ENCODE peak calls at places on chromosome 20, in eight cellular contexts. O, H, Y, Q, L, A, U and K are unnamed samples.

GRCh38 chr20:52937701-52938100 is 34.5 kb upstream of the TSHZ2 start:
- DNase-seq in O (peak), H (no peak), Y (no peak), Q (no peak), L (no peak), A (no peak), U (no peak), K (no peak)

GRCh38 chr20:14879020-14879697 is 541.7 kb upstream of the FLRT3 start:
- DNase-seq in O (no peak), H (no peak), Y (no peak), Q (no peak), L (no peak), A (no peak), U (no peak), K (no peak)

GRCh38 chr20:1188347-1188746 is 3.6 kb upstream of the TMEM74B start:
- DNase-seq in O (no peak), H (no peak), Y (no peak), Q (no peak), L (no peak), A (no peak), U (no peak), K (no peak)

GRCh38 chr20:33235696-33236095 is at the start of gene BPIFA1:
- DNase-seq in O (no peak), H (no peak), Y (no peak), Q (no peak), L (no peak), A (no peak), U (no peak), K (no peak)

GRCh38 chr20:17669306-17669931 is 12.6 kb downstream of the RRBP1 start:
- DNase-seq in O (no peak), H (no peak), Y (no peak), Q (no peak), L (no peak), A (no peak), U (no peak), K (no peak)

GRCh38 chr20:57652865-57653545 is 32.8 kb upstream of the ZBP1 start:
- DNase-seq in O (peak), H (no peak), Y (no peak), Q (no peak), L (no peak), A (peak), U (no peak), K (no peak)

GRCh38 chr20:33522256-33522820 is 32.4 kb downstream of the CBFA2T2 start:
- DNase-seq in O (no peak), H (no peak), Y (no peak), Q (no peak), L (no peak), A (no peak), U (no peak), K (no peak)

GRCh38 chr20:40294175-40294574 is 394.9 kb downstream of the MAFB start:
- DNase-seq in O (no peak), H (no peak), Y (no peak), Q (no peak), L (no peak), A (no peak), U (no peak), K (no peak)

GRCh38 chr20:35004749-35005462 is 49.2 kb downstream of the MYH7B start:
- DNase-seq in O (no peak), H (no peak), Y (peak), Q (no peak), L (no peak), A (no peak), U (no peak), K (no peak)

GRCh38 chr20:53839423-53840176 is 230.8 kb downstream of the BCAS1 start:
- DNase-seq in O (no peak), H (no peak), Y (peak), Q (peak), L (peak), A (no peak), U (peak), K (no peak)

GRCh38 chr20:760751-761417 is 7.4 kb downstream of the SLC52A3 start:
- DNase-seq in O (peak), H (peak), Y (peak), Q (no peak), L (no peak), A (no peak), U (no peak), K (peak)

GRCh38 chr20:43711098-43711654 is 15.6 kb downstream of the GTSF1L start:
- DNase-seq in O (no peak), H (no peak), Y (no peak), Q (no peak), L (no peak), A (no peak), U (no peak), K (no peak)

GRCh38 chr20:63895202-63895885 is 418 bp downstream of the DNAJC5 start:
- DNase-seq in O (no peak), H (no peak), Y (no peak), Q (no peak), L (no peak), A (no peak), U (no peak), K (no peak)
- H3K27ac ChIP-seq in O (peak), H (peak), Y (no peak), Q (peak), L (peak), A (peak), U (peak), K (peak)

DNA sequence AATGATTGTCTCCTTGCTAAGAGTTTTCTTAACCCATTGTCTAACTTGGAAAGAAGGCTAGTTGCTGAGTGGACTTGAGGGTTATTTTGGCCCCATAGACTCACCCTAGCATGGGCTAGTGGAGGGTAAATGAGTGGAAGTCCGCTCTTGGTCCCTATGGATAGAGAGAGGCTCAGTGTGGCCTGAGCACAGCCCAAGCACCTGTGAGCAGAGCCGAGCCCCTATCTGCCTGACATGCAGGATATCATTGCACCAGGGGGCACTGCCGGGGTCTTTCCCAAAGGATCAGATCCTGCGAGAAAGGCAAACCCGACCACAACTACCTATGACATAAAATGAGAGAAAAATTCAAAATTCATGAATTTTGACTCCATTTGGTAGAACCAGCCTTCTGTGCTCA is 70.6 kb upstream of the GGTLC1 start:
- DNase-seq in O (no peak), H (no peak), Y (no peak), Q (no peak), L (no peak), A (no peak), U (no peak), K (no peak)
- H3K27ac ChIP-seq in O (no peak), H (no peak), Y (no peak), Q (no peak), L (no peak), A (no peak), U (no peak), K (no peak)

GRCh38 chr20:19778404-19778803 is 20.3 kb downstream of the RIN2 start:
- DNase-seq in O (no peak), H (no peak), Y (no peak), Q (no peak), L (no peak), A (no peak), U (no peak), K (no peak)

GRCh38 chr20:19779634-19780033 is 21.6 kb downstream of the RIN2 start:
- DNase-seq in O (no peak), H (no peak), Y (no peak), Q (no peak), L (no peak), A (no peak), U (no peak), K (no peak)

GRCh38 chr20:19780261-19780660 is 22.2 kb downstream of the RIN2 start:
- DNase-seq in O (no peak), H (no peak), Y (no peak), Q (no peak), L (no peak), A (no peak), U (no peak), K (no peak)

GRCh38 chr20:19777311-19777710 is 19.3 kb downstream of the RIN2 start:
- DNase-seq in O (no peak), H (no peak), Y (no peak), Q (no peak), L (no peak), A (no peak), U (no peak), K (no peak)

GRCh38 chr20:19777981-19778380 is 19.9 kb downstream of the RIN2 start:
- DNase-seq in O (no peak), H (no peak), Y (no peak), Q (no peak), L (no peak), A (no peak), U (no peak), K (no peak)
- H3K27ac ChIP-seq in O (no peak), H (no peak), Y (no peak), Q (peak), L (no peak), A (no peak), U (no peak), K (no peak)

DNA sequence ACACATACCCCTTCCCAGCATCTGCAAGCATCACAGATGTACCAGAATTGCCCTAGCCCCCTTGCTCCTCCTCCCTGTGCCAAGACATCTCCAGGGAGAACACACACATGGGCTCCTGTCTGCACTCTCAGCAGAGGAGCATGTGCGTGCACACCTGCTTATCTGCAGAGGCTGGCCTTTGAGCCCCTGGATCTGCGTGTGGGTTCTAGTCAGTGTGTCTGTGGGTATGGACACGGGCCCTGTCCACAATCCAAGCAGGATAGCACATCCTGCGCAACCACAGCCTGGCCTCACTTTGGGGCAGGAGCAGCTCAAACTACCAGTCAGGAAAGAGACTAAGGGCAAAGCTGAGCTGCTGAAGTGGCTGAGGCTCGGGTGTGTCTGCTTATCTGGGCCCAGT is 41.0 kb downstream of the HM13 start:
- DNase-seq in O (no peak), H (no peak), Y (no peak), Q (no peak), L (no peak), A (no peak), U (no peak), K (no peak)
- H3K27ac ChIP-seq in O (peak), H (no peak), Y (no peak), Q (no peak), L (no peak), A (no peak), U (no peak), K (no peak)